ENCODE peak calls at places on chromosomes 3 and 15, in nine cellular contexts. T is stomach, R is SK-N-SH, M is K562, Q is esophagus muscularis mucosa, C is upper lobe of left lung, I is GM12878, U is sigmoid colon, N is suprapubic skin. G is an unnamed sample.

GRCh38 chr3:172939651-172940293 is 189.2 kb downstream of the ECT2 start:
- DNase-seq in Q (no peak), U (no peak), C (no peak), R (no peak), I (no peak), N (no peak), T (no peak), M (peak), G (no peak)

GRCh38 chr3:169964176-169964575 is 2.4 kb upstream of the SEC62 start:
- DNase-seq in R (no peak), C (no peak), Q (no peak), U (no peak), T (peak), M (no peak), I (no peak), N (no peak), G (no peak)

GRCh38 chr15:39748276-39748675 is 34.4 kb downstream of the FSIP1 start:
- DNase-seq in N (no peak), R (no peak), C (no peak), M (no peak), U (no peak), Q (no peak), I (no peak), T (no peak), G (no peak)

GRCh38 chr3:50167069-50167781 is 12.1 kb downstream of the SEMA3F start:
- DNase-seq in M (no peak), C (no peak), R (no peak), I (no peak), T (peak), U (no peak), N (no peak), Q (no peak), G (peak)

GRCh38 chr3:128277378-128278049 is 124.2 kb downstream of the EEFSEC start:
- DNase-seq in U (peak), N (peak), C (no peak), M (no peak), Q (no peak), T (no peak), I (no peak), R (peak), G (no peak)

GRCh38 chr3:149975919-149976318 is 5.2 kb upstream of the PFN2 start:
- DNase-seq in T (no peak), I (no peak), R (no peak), U (no peak), C (no peak), N (no peak), M (peak), Q (no peak), G (no peak)

GRCh38 chr3:126445506-126445905 is 30.2 kb downstream of the ZXDC start:
- DNase-seq in U (peak), T (no peak), Q (no peak), C (no peak), R (no peak), N (no peak), I (no peak), M (no peak), G (no peak)

GRCh38 chr3:188266581-188267274 is 112.8 kb downstream of the LPP start:
- DNase-seq in T (peak), M (no peak), C (peak), Q (no peak), N (no peak), R (no peak), I (no peak), U (peak), G (peak)

DNA sequence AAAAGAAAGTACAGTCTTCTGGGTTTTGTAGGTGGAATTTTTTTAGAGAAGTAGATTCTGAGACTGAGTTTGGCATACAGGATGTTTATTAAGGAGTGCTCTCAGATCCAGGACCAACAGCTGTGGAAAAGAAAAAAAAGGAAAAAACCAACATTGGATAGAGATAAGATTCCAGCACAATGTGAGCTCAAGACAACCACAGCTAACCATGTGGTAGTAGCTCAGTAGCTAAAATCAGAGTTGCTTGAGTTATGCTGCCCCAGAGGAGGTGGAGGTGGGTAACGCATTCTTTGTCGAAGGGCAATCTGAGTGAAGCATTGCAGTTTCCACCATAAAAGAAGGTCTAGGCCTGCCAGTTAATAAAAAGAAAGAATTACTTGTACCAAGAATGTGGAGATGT is 904.3 kb downstream of the NSUN3 start:
- DNase-seq in Q (no peak), R (no peak), C (no peak), N (no peak), T (no peak), U (no peak), I (no peak), M (no peak), G (no peak)
- TF ChIP-seq EP300 in Q (no peak), R (no peak), C (no peak), N (no peak), T (no peak), U (no peak), I (no peak), M (no peak), G (no peak)

GRCh38 chr3:98457543-98457942 is 5.5 kb upstream of the OR5K1 start:
- DNase-seq in U (no peak), T (no peak), C (no peak), N (no peak), I (no peak), Q (no peak), M (no peak), R (no peak), G (no peak)

GRCh38 chr3:98450372-98450771 is 12.6 kb upstream of the OR5K1 start:
- DNase-seq in U (no peak), Q (no peak), I (no peak), C (no peak), M (no peak), T (no peak), R (no peak), N (no peak), G (no peak)

GRCh38 chr3:98454929-98455328 is 8.1 kb upstream of the OR5K1 start:
- DNase-seq in T (no peak), R (no peak), C (no peak), M (no peak), Q (no peak), N (no peak), I (no peak), U (no peak), G (no peak)

GRCh38 chr3:98449606-98450193 is 13.3 kb upstream of the OR5K1 start:
- DNase-seq in Q (no peak), I (no peak), U (no peak), M (no peak), T (no peak), N (no peak), C (no peak), R (no peak), G (no peak)

DNA sequence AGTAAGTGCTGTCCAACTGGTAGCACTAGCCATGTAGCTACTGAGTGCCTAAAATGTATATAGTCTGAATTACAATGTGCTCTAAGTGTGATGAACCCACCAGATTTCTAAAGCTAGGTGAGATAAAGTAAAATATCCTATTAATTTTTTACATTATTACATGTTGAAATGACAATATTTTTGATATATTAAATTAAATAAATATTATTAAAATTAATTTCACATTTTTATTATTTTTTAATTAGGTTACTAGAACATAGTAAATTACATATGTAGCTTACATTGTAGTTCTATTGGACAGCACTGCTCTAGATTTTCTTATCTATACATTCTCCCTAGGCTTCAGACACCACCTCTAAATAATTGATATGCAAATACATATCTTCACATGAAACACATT is 9.2 kb upstream of the OR5K1 start:
- DNase-seq in N (no peak), T (no peak), R (no peak), C (no peak), U (no peak), M (no peak), I (no peak), Q (no peak), G (no peak)
- TF ChIP-seq POLR2AphosphoS5 in N (no peak), T (no peak), R (no peak), C (no peak), U (no peak), M (no peak), I (no peak), Q (no peak), G (no peak)

GRCh38 chr3:122102191-122102935 is 47.2 kb downstream of the CD86 start:
- DNase-seq in N (no peak), M (no peak), I (peak), C (no peak), U (no peak), Q (no peak), T (no peak), R (no peak), G (no peak)
- TF ChIP-seq EP300 in N (no peak), M (no peak), I (peak), C (no peak), U (no peak), Q (no peak), T (no peak), R (no peak), G (no peak)

GRCh38 chr15:41894791-41895463 is 1.1 kb upstream of the SPTBN5 start:
- DNase-seq in Q (no peak), T (peak), I (peak), R (peak), M (peak), C (peak), U (peak), N (peak), G (peak)
- TF ChIP-seq POLR2AphosphoS5 in Q (peak), T (no peak), I (peak), R (peak), M (no peak), C (peak), U (no peak), N (no peak), G (no peak)

DNA sequence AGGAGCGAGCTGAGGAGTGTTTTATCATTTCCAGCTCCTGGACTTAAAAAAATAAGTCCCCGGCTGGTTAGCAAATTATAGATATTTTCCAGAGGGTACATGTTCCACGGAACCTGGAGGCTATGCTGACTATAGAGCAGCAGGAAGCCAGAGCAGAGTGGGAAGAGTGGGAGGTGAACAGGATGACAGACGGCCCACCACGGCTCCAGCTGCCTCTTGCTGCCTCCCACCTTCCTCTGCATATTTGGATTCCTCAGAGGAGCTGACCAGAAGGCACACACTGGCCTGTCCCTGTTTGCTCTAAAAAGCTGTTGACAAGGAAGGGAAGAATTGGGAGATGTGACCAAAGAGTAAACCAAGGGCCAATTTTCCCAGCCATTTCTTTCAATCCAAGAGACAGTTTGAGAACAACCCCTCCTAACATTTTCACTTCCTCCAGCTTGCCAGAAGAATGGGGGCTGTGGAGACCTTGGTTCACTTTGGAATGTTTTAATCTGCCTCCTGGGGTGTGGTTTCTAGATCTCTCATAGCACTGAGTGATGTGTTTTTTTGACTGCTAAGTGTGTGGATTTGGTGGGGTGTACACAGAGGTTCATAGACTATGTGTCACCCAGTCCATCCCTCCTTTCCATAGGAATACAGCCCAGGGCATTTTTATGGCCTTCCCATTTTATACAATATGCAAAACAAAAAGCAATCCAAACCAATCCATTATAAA is 36.8 kb downstream of the HGD start:
- DNase-seq in Q (no peak), R (no peak), M (no peak), U (no peak), N (no peak), C (no peak), T (no peak), I (no peak), G (no peak)
- TF ChIP-seq EP300 in Q (no peak), R (no peak), M (no peak), U (no peak), N (no peak), C (no peak), T (no peak), I (no peak), G (no peak)

DNA sequence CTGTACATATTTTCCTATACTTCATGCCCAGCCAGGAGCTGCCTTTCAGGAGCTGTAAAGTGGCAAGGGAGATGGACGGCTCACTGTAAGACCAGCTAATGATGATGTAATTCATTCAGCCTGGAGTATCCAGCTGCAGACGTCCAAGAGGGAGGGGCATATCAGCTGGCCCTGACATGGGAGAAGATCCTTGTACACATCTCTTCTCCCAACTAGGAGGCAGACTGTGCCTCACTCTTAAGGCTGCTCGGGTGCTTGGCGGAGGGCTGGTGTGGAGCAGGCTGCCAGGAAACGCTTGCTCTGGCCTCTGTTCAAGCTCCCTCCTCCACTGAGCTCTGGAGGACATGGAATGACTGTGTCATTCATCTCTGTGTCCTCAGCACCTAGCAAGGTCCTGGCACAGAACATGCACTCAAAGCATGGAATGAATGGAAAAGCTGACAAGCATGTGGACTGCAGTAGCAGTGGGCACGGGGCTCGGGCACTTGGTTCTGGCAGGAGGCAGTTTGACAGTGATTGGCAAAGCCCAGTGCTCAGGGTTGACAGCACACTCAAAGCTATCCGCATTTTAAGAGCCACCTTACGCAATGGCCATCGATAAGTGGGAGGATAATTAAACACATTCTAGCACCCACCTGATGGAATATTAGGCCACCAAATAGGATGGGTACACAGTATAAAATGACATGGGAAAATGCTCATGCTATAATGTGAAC is 72.4 kb downstream of the TBC1D2B start:
- DNase-seq in I (no peak), M (no peak), N (no peak), T (peak), R (peak), Q (no peak), U (peak), C (peak), G (peak)
- TF ChIP-seq POLR2AphosphoS5 in I (no peak), M (no peak), N (peak), T (no peak), R (no peak), Q (peak), U (peak), C (peak), G (peak)

DNA sequence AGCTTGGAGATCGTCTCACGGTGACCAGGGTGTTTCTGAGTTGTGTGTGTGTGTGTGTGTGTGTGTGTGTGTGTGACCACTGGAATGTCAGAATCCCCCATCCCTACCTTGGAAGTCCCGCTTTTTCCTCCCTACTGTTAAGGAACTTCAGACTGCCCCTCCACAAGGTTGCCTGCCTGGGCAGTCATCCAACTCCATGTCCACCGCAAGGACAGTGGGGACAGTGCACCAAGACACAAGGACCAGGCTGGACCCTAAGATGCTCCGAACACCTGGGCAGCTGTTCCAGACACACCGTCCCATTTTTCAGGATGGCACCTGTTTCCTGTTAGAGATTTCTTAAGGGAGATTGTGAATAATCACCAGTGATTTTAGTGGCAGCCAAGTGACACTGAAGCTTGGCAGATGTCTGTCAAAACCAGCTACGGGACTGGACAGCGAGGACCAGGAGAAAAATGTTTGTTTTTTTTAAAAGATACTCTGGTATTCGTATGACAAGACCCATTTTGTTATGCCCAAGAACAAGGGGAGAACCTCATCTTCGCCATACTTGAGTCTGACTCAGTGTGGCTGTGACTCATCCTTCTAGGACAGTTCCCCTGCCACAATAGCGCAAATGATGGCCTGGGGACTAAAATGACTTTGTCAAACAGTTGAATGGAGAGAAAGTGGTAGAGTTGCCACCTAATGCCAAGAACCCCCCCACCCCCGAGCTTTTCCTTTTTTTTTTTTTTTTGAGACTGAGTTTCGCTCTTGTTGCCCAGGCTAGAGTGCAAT is 15.5 kb downstream of the PAQR9 start:
- DNase-seq in N (no peak), T (no peak), R (peak), I (no peak), U (no peak), Q (peak), C (no peak), M (peak), G (no peak)
- TF ChIP-seq EP300 in N (no peak), T (no peak), R (no peak), I (no peak), U (no peak), Q (no peak), C (no peak), M (no peak), G (no peak)